ENCODE peak calls at places on chromosomes 1 and 21, in eight cellular contexts. P is tibial artery; T is CD8-positive, alpha-beta T cell; Y is cardiac muscle cell; H is IMR-90; V is breast epithelium; L is astrocyte; U is osteoblast. D is an unnamed sample. For H3K36me3, the result is how much of the 10 kb centered on the place peaks cover.

GRCh38 chr21:17501107-17502006 is 11.5 kb upstream of the CXADR start:
- DNase-seq in Y (no peak), H (no peak), P (no peak), T (no peak), V (no peak), L (no peak), U (no peak), D (peak)

GRCh38 chr1:162389021-162389818 is 7.7 kb downstream of the C1orf226 start:
- DNase-seq in H (peak), U (no peak), T (no peak), L (peak), P (no peak), V (no peak), Y (peak), D (no peak)

GRCh38 chr21:35053356-35054096 is 4.4 kb upstream of the RUNX1 start:
- DNase-seq in Y (no peak), P (no peak), U (no peak), V (no peak), T (no peak), L (peak), H (no peak), D (no peak)

GRCh38 chr1:30618335-30618747 is 105.0 kb downstream of the MATN1 start:
- DNase-seq in V (no peak), L (peak), Y (no peak), T (no peak), H (no peak), U (peak), P (no peak), D (peak)

GRCh38 chr1:8174807-8175206 is 143.1 kb upstream of the SLC45A1 start:
- DNase-seq in V (no peak), Y (no peak), H (no peak), U (no peak), T (no peak), L (no peak), P (no peak), D (peak)

GRCh38 chr21:32347887-32348450 is 44.8 kb downstream of the URB1 start:
- DNase-seq in L (no peak), T (no peak), V (no peak), P (no peak), Y (no peak), H (no peak), U (no peak), D (no peak)

GRCh38 chr1:232378266-232379041 is 251.5 kb downstream of the SIPA1L2 start:
- DNase-seq in U (no peak), P (no peak), H (no peak), V (peak), T (no peak), Y (no peak), L (no peak), D (peak)

GRCh38 chr1:43558346-43558841 is 27.7 kb downstream of the PTPRF start:
- DNase-seq in U (no peak), L (peak), P (no peak), T (no peak), V (no peak), H (peak), Y (peak), D (no peak)

GRCh38 chr1:154609398-154610380 is 1.7 kb upstream of the ADAR start:
- DNase-seq in P (no peak), U (no peak), L (no peak), Y (no peak), H (peak), T (peak), V (no peak), D (peak)

GRCh38 chr21:42151148-42152074 is 67.5 kb upstream of the ABCG1 start:
- DNase-seq in L (no peak), T (no peak), V (no peak), U (no peak), P (no peak), Y (no peak), H (no peak), D (no peak)

GRCh38 chr1:227234998-227235405 is 83.3 kb downstream of the CDC42BPA start:
- DNase-seq in T (no peak), V (no peak), U (peak), H (peak), Y (peak), L (peak), P (no peak), D (peak)

GRCh38 chr1:2910211-2910610 is 108.7 kb upstream of the TTC34 start:
- DNase-seq in P (no peak), V (no peak), Y (no peak), L (no peak), H (no peak), U (no peak), T (no peak), D (no peak)

GRCh38 chr1:7172804-7173203 is 387.6 kb downstream of the CAMTA1 start:
- DNase-seq in T (no peak), U (peak), L (no peak), H (no peak), P (no peak), V (no peak), Y (no peak), D (no peak)

GRCh38 chr1:3174487-3175247 is 105.7 kb downstream of the PRDM16 start:
- DNase-seq in P (peak), Y (peak), T (no peak), U (peak), L (peak), H (no peak), V (peak), D (peak)

GRCh38 chr1:84069236-84069845 is 70.4 kb upstream of the TTLL7 start:
- DNase-seq in H (no peak), U (no peak), L (no peak), T (no peak), P (no peak), V (no peak), Y (no peak), D (no peak)

GRCh38 chr1:201495447-201496295 is 11.3 kb downstream of the CSRP1 start:
- DNase-seq in U (peak), Y (peak), L (no peak), V (peak), P (peak), T (no peak), H (peak), D (peak)
- H3K4me3 ChIP-seq in U (no peak), Y (no peak), L (no peak), V (no peak), P (peak), T (no peak), H (no peak), D (no peak)

GRCh38 chr1:119139393-119139792 is 1.1 kb downstream of the WARS2 start:
- DNase-seq in P (no peak), U (no peak), T (no peak), L (no peak), V (no peak), Y (no peak), H (no peak), D (no peak)

GRCh38 chr1:119141660-119142059 is 1.2 kb upstream of the WARS2 start:
- DNase-seq in H (no peak), V (no peak), L (no peak), P (no peak), U (no peak), T (no peak), Y (no peak), D (no peak)

GRCh38 chr1:119139857-119140176 is 636 bp downstream of the WARS2 start:
- DNase-seq in T (no peak), V (no peak), H (no peak), P (no peak), L (no peak), U (no peak), Y (no peak), D (no peak)

GRCh38 chr1:119140177-119141019 is at the start of gene WARS2:
- DNase-seq in L (peak), V (peak), H (peak), P (peak), Y (peak), U (peak), T (peak), D (peak)

DNA sequence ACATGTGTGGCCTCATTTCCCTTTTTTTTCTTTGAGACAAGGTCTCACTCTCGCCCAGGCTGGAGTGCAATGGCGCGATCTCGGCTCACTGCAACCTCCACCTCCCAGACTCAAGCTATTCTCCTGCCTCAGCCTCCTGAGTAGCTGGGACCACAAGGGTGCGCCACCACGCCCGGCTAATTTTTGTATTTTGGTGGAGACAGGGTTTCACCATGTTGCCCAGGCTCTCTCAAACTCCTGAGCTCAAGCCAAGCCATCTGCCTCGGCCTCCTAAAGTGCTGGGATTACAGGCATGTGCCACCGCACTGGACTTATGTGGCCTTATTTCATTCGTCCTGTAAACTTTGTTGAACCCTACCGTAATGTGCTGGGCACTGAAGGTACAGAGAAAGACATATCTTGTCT is 569 bp upstream of the WARS2 start:
- DNase-seq in P (no peak), V (peak), T (no peak), L (no peak), H (no peak), U (no peak), Y (peak), D (no peak)
- TF ChIP-seq CTCF in P (no peak), V (no peak), T (no peak), L (peak), H (peak), U (peak), Y (peak), D (peak)

DNA sequence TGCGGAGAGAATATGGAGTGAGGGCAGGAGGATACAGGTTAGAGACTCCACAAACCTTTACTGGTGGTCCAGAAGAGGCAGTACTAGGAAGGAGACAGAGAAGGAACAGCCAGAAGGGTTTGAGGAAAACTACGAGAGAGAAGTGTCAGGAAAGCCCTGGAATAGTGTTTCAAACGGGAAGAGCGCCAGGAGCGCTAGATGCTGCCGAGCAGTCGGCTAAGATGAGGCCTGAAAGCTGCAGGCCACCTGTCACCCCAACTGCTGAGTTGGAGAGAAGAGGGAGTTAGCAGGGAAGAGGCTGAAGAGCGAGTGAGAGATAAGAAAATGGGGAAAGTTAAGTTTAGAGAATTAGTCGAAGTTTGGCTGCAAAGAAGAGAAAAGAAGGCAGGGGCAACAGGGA is 30.9 kb downstream of the PCSK9 start:
- DNase-seq in T (no peak), Y (no peak), L (no peak), U (peak), H (no peak), P (no peak), V (no peak), D (no peak)
- H3K36me3 ChIP-seq in T (under half), Y (half or more), L (under half), U (half or more), H (under half), P (half or more), V (under half), D (under half)

GRCh38 chr1:24556414-24556795 is 518 bp downstream of the NCMAP start:
- DNase-seq in U (no peak), Y (no peak), T (no peak), V (no peak), P (no peak), L (no peak), H (no peak), D (no peak)
- H3K4me3 ChIP-seq in U (no peak), Y (peak), T (peak), V (no peak), P (no peak), L (no peak), H (no peak), D (peak)

DNA sequence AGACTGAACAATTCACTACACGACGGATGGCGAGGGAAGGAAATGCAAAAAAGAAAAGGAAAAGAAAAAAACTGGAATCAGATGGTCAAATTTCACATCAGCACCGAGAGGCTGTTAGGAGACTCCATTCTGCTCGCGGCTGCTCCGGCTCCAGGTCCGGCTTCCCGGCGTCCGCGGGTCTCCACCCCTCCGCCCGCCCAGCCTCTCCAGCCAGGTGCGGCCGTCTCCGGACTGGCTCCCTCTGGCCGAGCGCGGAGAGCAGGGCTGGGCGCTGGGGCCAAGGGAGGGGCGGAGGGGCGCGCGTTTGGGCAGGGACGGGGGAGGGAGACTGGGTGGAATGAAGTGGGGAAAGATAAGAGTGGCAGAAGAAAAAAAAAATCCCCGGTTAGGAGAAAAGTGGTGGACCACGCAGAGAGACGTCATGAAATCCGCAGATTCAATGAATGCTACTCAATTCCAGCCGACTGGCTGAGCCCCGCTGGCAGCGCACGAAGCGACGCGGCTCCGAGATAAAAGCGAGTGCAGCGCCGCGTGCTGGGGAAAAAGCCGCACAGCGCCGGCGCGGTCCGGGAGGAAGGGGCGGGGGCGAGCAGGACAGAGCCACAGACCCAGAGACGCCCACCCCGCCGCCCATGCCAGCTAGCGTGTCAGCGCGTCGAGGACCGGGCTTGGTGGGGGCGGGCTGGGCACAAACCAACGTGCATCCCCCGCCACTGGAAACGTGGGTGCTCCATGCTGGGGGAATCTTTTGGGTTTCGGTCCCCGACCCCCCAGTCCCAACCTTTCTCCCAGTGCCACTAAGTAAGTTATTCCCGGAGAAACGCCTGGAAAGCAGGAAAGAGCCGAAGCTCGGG is at the start of gene KCNJ6:
- DNase-seq in H (peak), T (no peak), Y (peak), L (peak), V (no peak), U (peak), P (no peak), D (no peak)
- TF ChIP-seq CTCF in H (peak), T (no peak), Y (peak), L (peak), V (no peak), U (peak), P (peak), D (peak)

DNA sequence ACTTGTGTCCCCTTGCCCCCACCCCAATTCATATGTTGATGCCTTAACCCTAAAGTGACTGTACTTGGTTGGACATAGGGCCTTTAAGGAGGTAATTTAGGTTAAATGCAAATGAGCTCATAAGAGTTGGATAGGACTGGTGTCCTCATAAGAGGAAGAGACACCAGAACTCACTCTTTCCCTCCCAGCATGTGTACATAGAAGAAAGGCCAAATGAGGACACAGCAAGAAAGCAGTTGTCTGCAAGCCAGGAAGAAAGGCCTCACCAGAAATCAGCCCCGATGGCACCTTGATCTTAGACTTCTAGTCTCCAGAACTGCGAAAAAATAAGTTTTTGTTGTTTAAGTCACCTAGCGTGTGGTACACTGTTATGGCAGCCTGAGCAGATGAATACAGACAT is 45.5 kb downstream of the RAB3GAP2 start:
- DNase-seq in H (no peak), T (no peak), P (no peak), V (no peak), L (no peak), Y (no peak), U (no peak), D (no peak)
- H3K36me3 ChIP-seq in H (under half), T (under half), P (under half), V (under half), L (under half), Y (under half), U (under half), D (under half)

DNA sequence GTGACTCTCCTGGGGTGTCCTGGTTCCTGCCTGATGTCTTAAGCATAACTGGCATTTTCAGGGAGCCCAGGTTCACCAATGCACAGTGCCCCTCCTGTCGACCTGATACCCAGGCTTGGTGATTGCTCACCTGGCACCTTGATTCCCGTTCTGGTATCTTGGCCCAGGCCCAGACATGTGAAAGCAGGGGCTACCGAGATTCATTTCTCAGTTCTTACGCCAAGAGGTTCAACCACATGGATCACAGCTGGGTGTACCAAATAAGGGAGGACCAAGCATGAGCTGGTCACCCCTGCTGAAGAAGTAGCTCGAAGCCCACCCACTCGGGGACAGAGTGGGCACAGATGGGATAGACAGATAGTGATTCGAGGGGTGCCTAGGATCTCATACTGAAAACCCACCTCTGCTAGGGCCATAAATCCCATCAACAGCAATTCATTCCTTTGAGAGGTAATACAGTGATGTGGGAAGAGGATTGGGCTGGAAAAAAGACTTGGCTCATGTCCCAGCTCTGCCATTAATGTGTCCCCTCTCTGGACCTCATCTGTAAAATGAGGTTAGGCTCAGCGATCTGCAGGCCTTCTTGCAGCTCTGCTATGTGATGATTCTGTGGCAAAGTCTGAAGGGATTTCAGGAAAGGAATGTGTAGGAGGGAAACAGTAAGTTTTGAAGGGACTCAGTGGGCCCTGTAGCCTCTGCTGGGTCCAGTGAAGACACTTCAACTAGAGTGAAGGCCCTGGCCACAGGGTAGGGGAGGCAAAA is 2.7 kb downstream of the EPHX1 start:
- DNase-seq in L (no peak), U (no peak), H (no peak), P (no peak), Y (peak), T (no peak), V (no peak), D (no peak)
- H3K4me3 ChIP-seq in L (no peak), U (no peak), H (no peak), P (no peak), Y (no peak), T (no peak), V (no peak), D (no peak)

GRCh38 chr1:59776960-59777852 is 37.5 kb upstream of the HOOK1 start:
- DNase-seq in T (no peak), Y (peak), P (no peak), H (peak), U (peak), L (peak), V (no peak), D (no peak)
- TF ChIP-seq CTCF in T (no peak), Y (peak), P (no peak), H (peak), U (peak), L (no peak), V (no peak), D (no peak)